ENCODE peak calls at places on chromosomes 16 and 17, in five cellular contexts. Q is SW480; F is activated gamma-delta T cell treated with Interleukin-2 at 50 U/mL for 16 hours; Y is tibial artery; R is activated CD4-positive, alpha-beta T cell treated with anti-CD3 and anti-CD28 coated beads, Interleukin-2, amount 50 U/mL, for 48 hours. G is an unnamed sample.

GRCh38 chr17:40371261-40371929 is 6.9 kb upstream of the GJD3 start:
- DNase-seq in Q (peak; percentile 22), F (no peak), Y (no peak), R (peak; percentile 39), G (no peak)

GRCh38 chr17:869067-869466 is 86.9 kb downstream of the MRM3 start:
- DNase-seq in Q (no peak), F (no peak), Y (peak; percentile 93), R (no peak), G (peak; percentile 88)

GRCh38 chr16:84293406-84293805 is 1.3 kb upstream of the WFDC1 start:
- DNase-seq in Q (no peak), F (no peak), Y (no peak), R (no peak), G (no peak)

GRCh38 chr17:79949646-79950292 is 85.9 kb downstream of the TBC1D16 start:
- DNase-seq in Q (no peak), F (no peak), Y (peak; percentile 55), R (no peak), G (no peak)

GRCh38 chr17:48576479-48577309 is 1.5 kb downstream of the HOXB4 start:
- DNase-seq in Q (peak; percentile 76), F (no peak), Y (no peak), R (no peak), G (no peak)

GRCh38 chr17:9671559-9671958 is 26.2 kb downstream of the USP43 start:
- DNase-seq in Q (no peak), F (no peak), Y (no peak), R (no peak), G (no peak)

GRCh38 chr16:81080233-81080632 is 3.2 kb upstream of the C16orf46 start:
- DNase-seq in Q (no peak), F (no peak), Y (no peak), R (no peak), G (no peak)

GRCh38 chr17:79862259-79862658 is 23.0 kb upstream of the CBX4 start:
- DNase-seq in Q (no peak), F (no peak), Y (no peak), R (no peak), G (no peak)

GRCh38 chr17:71180801-71181385 is 939.9 kb upstream of the SOX9 start:
- DNase-seq in Q (no peak), F (no peak), Y (no peak), R (no peak), G (no peak)

GRCh38 chr17:77636835-77637806 is 321.4 kb upstream of the TNRC6C start:
- DNase-seq in Q (no peak), F (no peak), Y (no peak), R (no peak), G (no peak)

G was measured in right atrium auricular region.